ENCODE peak calls at places on chromosomes 6 and 20, in seven cellular contexts. M, K, J, C, O, Q and B are unnamed samples.
A peak's percentile ranks its signal among the peaks of the same experiment; 100 is the strongest.

GRCh38 chr6:116217069-116217468 is 36.8 kb downstream of the TSPYL4 start:
- DNase-seq in M (peak; percentile 30), K (peak; percentile 62), J (peak; percentile 12), C (no peak), O (no peak), Q (peak; percentile 2), B (peak; percentile 65)

GRCh38 chr6:26270903-26271639 is 93.9 kb upstream of the BTN3A2 start:
- DNase-seq in M (peak; percentile 98), K (peak; percentile 91), J (peak; percentile 93), C (peak; percentile 64), O (peak; percentile 75), Q (peak; percentile 69), B (peak; percentile 96)

GRCh38 chr20:33470866-33471265 is 19.0 kb upstream of the CBFA2T2 start:
- DNase-seq in M (no peak), K (no peak), J (no peak), C (no peak), O (no peak), Q (no peak), B (no peak)

GRCh38 chr20:49904440-49905214 is 10.7 kb downstream of the SPATA2 start:
- DNase-seq in M (no peak), K (no peak), J (no peak), C (no peak), O (no peak), Q (no peak), B (no peak)

GRCh38 chr6:54541521-54541920 is 233.3 kb downstream of the TINAG start:
- DNase-seq in M (no peak), K (no peak), J (no peak), C (no peak), O (no peak), Q (no peak), B (no peak)

GRCh38 chr20:50496773-50497375 is 13.3 kb upstream of the PTPN1 start:
- DNase-seq in M (peak; percentile 90), K (no peak), J (no peak), C (no peak), O (no peak), Q (no peak), B (no peak)

GRCh38 chr6:6771964-6772363 is 183.4 kb downstream of the LY86 start:
- DNase-seq in M (no peak), K (no peak), J (no peak), C (no peak), O (no peak), Q (no peak), B (no peak)

GRCh38 chr6:15443119-15443518 is 197.2 kb downstream of the JARID2 start:
- DNase-seq in M (peak; percentile 89), K (no peak), J (peak; percentile 74), C (no peak), O (no peak), Q (peak; percentile 53), B (no peak)

GRCh38 chr20:7843613-7844012 is 96.6 kb downstream of the HAO1 start:
- DNase-seq in M (no peak), K (no peak), J (no peak), C (peak; percentile 55), O (no peak), Q (no peak), B (no peak)

GRCh38 chr6:87575423-87575822 is 14.4 kb downstream of the RARS2 start:
- DNase-seq in M (no peak), K (no peak), J (no peak), C (no peak), O (no peak), Q (no peak), B (no peak)

GRCh38 chr6:22145294-22145693 is 151.5 kb downstream of the PRL start:
- DNase-seq in M (no peak), K (no peak), J (no peak), C (no peak), O (no peak), Q (no peak), B (no peak)